ENCODE peak calls at places on chromosomes 2 and 18, in six cellular contexts. T is type B pancreatic cell, Q is fibroblast of mammary gland, F is body of pancreas, V is mammary epithelial cell, D is upper lobe of right lung. Z is an unnamed sample.

GRCh38 chr2:203656522-203657287 is 49.7 kb upstream of the CD28 start:
- DNase-seq in T (no peak), Q (peak), F (peak), V (peak), D (peak), Z (no peak)

GRCh38 chr2:107932483-107932882 is 53.8 kb upstream of the SLC5A7 start:
- DNase-seq in T (no peak), Q (peak), F (no peak), V (peak), D (no peak), Z (no peak)

GRCh38 chr2:46127176-46127575 is 170.0 kb upstream of the EPAS1 start:
- DNase-seq in T (no peak), Q (no peak), F (no peak), V (no peak), D (no peak), Z (no peak)

GRCh38 chr2:161373939-161374338 is 42.2 kb upstream of the TBR1 start:
- DNase-seq in T (no peak), Q (peak), F (no peak), V (peak), D (no peak), Z (no peak)

GRCh38 chr2:70411489-70412081 is 109.7 kb upstream of the FAM136A start:
- DNase-seq in T (no peak), Q (no peak), F (no peak), V (no peak), D (no peak), Z (no peak)

GRCh38 chr2:30026091-30027055 is 105.0 kb upstream of the ALK start:
- DNase-seq in T (peak), Q (peak), F (peak), V (peak), D (peak), Z (no peak)

GRCh38 chr18:37634516-37634915 is 68.9 kb upstream of the CELF4 start:
- DNase-seq in T (no peak), Q (no peak), F (no peak), V (no peak), D (no peak), Z (no peak)

GRCh38 chr2:241869087-241869961 is at the start of gene RTP5:
- DNase-seq in T (no peak), Q (no peak), F (no peak), V (no peak), D (no peak), Z (no peak)

GRCh38 chr18:44996261-44996660 is 315.6 kb downstream of the SETBP1 start:
- DNase-seq in T (no peak), Q (no peak), F (no peak), V (no peak), D (no peak), Z (no peak)

GRCh38 chr2:48529676-48530032 is 300 bp upstream of the STON1 start:
- DNase-seq in T (no peak), Q (no peak), F (no peak), V (no peak), D (no peak), Z (peak)

DNA sequence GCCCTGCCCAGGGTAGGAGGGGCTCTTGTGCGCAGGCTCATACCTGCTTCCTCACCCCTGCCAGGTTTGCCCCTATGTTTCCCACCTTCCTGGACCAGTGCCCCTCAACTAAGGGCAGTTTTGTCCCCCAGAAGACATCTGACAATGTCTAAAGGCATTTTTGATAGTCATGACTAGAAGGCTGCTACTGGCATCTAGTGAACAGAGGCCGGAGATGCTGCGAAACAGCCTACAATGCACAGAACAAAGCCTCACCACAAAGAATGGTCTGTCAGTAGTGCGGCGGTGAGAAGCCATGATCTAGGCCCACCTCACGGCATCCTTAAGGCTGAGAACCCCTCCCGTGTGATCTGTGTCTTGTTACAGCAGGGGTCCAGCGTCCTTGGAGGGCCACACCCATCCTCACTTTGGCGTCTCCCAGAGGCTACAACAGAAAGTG is 96.0 kb downstream of the TMEM17 start:
- DNase-seq in T (no peak), Q (no peak), F (no peak), V (no peak), D (no peak), Z (no peak)
- TF ChIP-seq CTCF in T (no peak), Q (no peak), F (no peak), V (no peak), D (no peak), Z (no peak)

GRCh38 chr2:18266188-18266587 is 294.3 kb downstream of the RDH14 start:
- DNase-seq in T (no peak), Q (no peak), F (no peak), V (no peak), D (no peak), Z (no peak)
- TF ChIP-seq CTCF in T (peak), Q (peak), F (no peak), V (peak), D (no peak), Z (no peak)

DNA sequence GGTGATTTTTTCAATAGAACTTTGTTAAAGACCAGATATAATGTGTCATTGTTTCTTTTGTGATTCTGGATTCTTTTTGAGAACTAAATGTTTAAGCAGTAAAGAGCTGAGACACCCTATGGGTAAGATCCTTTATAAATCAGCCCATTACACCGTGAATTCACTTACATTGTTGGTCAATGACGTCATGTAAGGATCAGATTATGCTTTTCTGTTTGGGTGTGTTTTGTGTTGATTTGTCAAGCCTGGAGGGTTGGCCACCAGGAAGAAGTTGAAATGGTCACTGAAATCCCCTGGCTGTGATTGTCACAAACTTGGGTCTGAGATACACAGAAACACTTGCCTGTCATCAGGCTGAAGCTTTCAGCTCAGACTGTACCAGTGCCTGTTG is 7.0 kb upstream of the SLC3A1 start:
- DNase-seq in T (no peak), Q (peak), F (no peak), V (peak), D (no peak), Z (no peak)
- TF ChIP-seq CTCF in T (no peak), Q (no peak), F (no peak), V (no peak), D (no peak), Z (no peak)

DNA sequence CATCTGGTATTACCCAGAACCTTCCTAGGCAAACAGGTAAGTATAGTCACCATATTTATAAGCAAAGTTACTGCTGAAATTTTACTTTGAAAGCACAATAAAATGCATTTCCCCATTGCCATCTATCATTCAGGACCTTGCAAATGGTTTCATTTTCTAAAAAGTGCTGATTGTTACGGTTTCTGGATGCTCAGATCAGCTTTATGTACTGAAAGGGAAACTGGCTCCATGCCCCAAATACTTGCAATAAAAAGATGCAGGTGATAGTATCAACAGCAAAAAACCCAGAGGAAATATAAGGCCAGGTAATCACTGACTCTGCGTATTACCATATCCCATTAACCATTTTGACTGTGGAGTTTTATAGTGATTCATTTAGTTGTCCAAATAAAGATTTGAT is 1150.7 kb upstream of the CRIM1 start:
- DNase-seq in T (no peak), Q (no peak), F (no peak), V (no peak), D (no peak), Z (no peak)
- TF ChIP-seq CTCF in T (no peak), Q (no peak), F (no peak), V (no peak), D (no peak), Z (no peak)

DNA sequence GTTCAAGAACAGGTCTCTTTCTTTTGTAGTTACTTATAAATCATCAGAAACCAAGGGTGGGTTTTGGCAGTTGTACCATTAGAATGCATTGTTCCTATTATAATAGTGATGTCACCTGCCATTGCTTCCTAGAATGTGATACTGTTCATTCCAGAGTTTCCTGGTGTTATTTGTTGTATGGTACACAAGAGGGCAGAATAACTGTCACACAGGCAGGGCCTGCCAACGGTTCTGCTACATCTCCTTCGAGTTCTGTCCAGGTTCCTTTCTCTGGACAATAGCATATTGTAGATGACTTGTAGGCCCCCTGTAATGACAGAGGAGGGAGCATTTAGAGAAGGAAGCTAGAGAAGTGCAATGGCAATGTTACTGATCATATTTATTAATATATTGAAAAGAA is 98.3 kb downstream of the KLHL14 start:
- DNase-seq in T (no peak), Q (peak), F (no peak), V (no peak), D (no peak), Z (no peak)
- TF ChIP-seq CTCF in T (peak), Q (peak), F (no peak), V (peak), D (no peak), Z (no peak)

GRCh38 chr2:101823347-101823791 is 125.9 kb downstream of the MAP4K4 start:
- DNase-seq in T (no peak), Q (peak), F (peak), V (peak), D (no peak), Z (no peak)
- TF ChIP-seq CTCF in T (peak), Q (peak), F (peak), V (peak), D (peak), Z (no peak)

DNA sequence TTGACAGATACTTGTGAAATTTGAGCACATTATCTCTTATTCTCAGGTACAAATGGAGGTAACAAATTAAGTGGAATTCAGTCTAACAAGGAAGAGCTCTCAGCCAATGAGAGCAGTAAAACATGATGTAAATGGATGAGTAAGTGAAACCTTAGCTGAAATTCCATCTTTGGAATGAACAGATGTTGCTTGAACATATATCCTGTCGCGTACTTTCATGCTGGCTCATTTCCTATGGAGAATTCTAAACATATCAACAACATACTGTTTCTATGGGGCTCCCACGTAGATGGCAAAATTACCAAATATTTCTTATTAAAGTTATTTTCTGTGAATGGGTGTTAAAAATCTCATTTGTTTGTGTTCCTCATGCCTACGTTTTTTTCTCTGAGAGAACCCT is 256.3 kb upstream of the LINC00305 start:
- DNase-seq in T (no peak), Q (no peak), F (no peak), V (no peak), D (no peak), Z (no peak)
- TF ChIP-seq CTCF in T (no peak), Q (no peak), F (no peak), V (no peak), D (no peak), Z (no peak)

DNA sequence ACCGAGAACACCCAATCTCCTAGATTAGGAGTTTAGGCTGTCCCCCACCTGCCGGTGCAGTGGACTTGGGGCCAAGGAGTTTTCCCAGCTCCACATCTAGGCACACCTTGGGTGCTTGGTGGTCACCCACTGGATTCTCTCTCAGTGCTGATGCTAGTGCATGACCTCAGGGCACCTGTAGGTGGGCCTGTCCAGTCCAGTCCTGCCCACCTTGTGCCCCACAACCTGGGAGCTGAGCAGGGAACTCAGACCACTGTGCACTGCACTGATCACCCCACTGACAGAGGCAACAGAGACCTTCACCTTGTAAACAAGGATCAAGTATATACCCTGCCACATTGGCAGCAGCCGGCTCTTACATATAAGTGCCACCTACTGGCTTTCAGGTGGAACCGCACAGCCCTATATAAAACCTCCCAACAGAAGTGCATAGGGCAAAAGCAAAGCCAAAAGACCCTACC is 12.7 kb upstream of the CDH19 start:
- DNase-seq in T (no peak), Q (no peak), F (no peak), V (peak), D (no peak), Z (no peak)
- TF ChIP-seq CTCF in T (peak), Q (no peak), F (no peak), V (peak), D (peak), Z (no peak)

GRCh38 chr2:96253006-96253405 is 12.8 kb downstream of the TMEM127 start:
- DNase-seq in T (no peak), Q (no peak), F (no peak), V (no peak), D (no peak), Z (no peak)

GRCh38 chr2:96252526-96252925 is 13.3 kb downstream of the TMEM127 start:
- DNase-seq in T (no peak), Q (no peak), F (no peak), V (no peak), D (no peak), Z (no peak)

GRCh38 chr2:96249654-96250053 is 16.1 kb downstream of the TMEM127 start:
- DNase-seq in T (no peak), Q (peak), F (no peak), V (no peak), D (no peak), Z (no peak)

GRCh38 chr2:96250188-96250587 is 15.6 kb downstream of the TMEM127 start:
- DNase-seq in T (no peak), Q (no peak), F (no peak), V (no peak), D (peak), Z (no peak)

DNA sequence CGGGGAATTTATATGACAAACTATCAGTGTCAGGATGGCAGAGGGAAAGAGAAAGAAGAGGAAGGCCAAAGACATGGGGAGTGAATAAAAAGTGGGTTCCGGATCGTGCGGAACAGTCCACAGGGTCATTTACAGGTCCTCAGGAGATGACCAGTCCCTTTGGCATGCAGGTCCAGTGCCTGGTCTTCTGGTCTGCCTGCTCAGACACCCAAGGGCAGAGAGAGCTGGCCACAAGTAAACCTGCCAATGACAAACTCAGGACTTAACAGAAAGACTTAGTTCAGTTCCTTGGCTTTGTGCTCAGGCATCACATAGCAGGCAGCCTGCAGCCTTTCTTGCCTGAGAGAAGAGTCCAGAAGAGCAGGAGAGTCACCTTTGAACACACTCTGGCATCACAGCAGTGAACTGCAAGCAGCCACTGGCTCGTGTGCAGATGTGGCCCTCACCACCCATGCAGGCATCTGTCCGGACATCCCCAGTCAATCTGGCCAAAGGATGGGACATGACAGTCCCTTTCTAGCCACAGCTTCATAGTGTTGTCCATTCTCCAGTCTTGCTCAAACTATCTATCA is 14.0 kb downstream of the TMEM127 start:
- DNase-seq in T (no peak), Q (peak), F (peak), V (peak), D (peak), Z (no peak)
- TF ChIP-seq CTCF in T (no peak), Q (no peak), F (no peak), V (no peak), D (no peak), Z (no peak)